ENCODE peak calls at places on chromosomes 3 and 15, in four cellular contexts. W, E, B and Y are unnamed samples.

GRCh38 chr3:143171141-143171651 is 51.6 kb downstream of the CHST2 start:
- DNase-seq in E (no peak), B (no peak), W (peak; percentile 14), Y (no peak)

GRCh38 chr15:37098468-37099320 is 1.7 kb downstream of the MEIS2 start:
- DNase-seq in W (no peak), B (peak; percentile 63), E (peak; percentile 30), Y (no peak)

GRCh38 chr3:54476876-54477275 is 354.5 kb downstream of the CACNA2D3 start:
- DNase-seq in W (no peak), E (no peak), B (no peak), Y (no peak)

GRCh38 chr15:37995461-37996347 is 61.3 kb downstream of the TMCO5A start:
- DNase-seq in B (no peak), E (peak; percentile 21), W (no peak), Y (no peak)

GRCh38 chr3:79369306-79369705 is 398.5 kb downstream of the ROBO1 start:
- DNase-seq in B (no peak), E (no peak), W (no peak), Y (no peak)

GRCh38 chr3:164064298-164064697 is 1014.0 kb downstream of the SI start:
- DNase-seq in E (no peak), B (no peak), W (no peak), Y (no peak)

GRCh38 chr3:192830279-192831110 is 87.2 kb downstream of the MB21D2 start:
- DNase-seq in W (no peak), E (peak; percentile 30), B (no peak), Y (no peak)

GRCh38 chr15:41043276-41043675 is 72.8 kb downstream of the INO80 start:
- DNase-seq in E (no peak), W (no peak), B (no peak), Y (no peak)

GRCh38 chr15:67504061-67504460 is 16.9 kb upstream of the C15orf61 start:
- DNase-seq in E (no peak), W (no peak), B (no peak), Y (no peak)